ENCODE peak calls at places on chromosomes 1 and 21, in seven cellular contexts. T is LoVo; O is neural crest cell; U is HCT116; R is T1000; W is endodermal cell; X is activated T-helper 2 cell treated with anti-CD3 and anti-CD28 coated beads, Interferon-gamma antibody, Interleukin-2, Interleukin-4, amounts not matched to agents 10 μg/mL and 5 μg/mL and 100 μg/mL, durations not matched to agents 14 hours and 24 hours and 36 hours. P is an unnamed sample.
A peak's percentile ranks its signal among the peaks of the same experiment; 100 is the strongest.

GRCh38 chr1:8431028-8431427 is 113.1 kb downstream of the SLC45A1 start:
- DNase-seq in W (peak; percentile 66), R (no peak), X (no peak), T (no peak), O (no peak), U (no peak), P (no peak)

GRCh38 chr1:11617314-11617713 is 36.9 kb downstream of the FBXO2 start:
- DNase-seq in X (no peak), U (no peak), O (no peak), R (no peak), W (no peak), T (no peak), P (no peak)

GRCh38 chr21:31744162-31744800 is 12.4 kb upstream of the SCAF4 start:
- DNase-seq in W (no peak), X (no peak), T (peak; percentile 8), R (no peak), U (no peak), O (no peak), P (no peak)

GRCh38 chr1:1599030-1599916 is 662 bp downstream of the FNDC10 start:
- DNase-seq in W (peak; percentile 87), O (no peak), T (peak; percentile 40), X (peak; percentile 37), R (peak; percentile 24), U (no peak), P (peak; percentile 51)

GRCh38 chr21:40553781-40554180 is 293.2 kb downstream of the DSCAM start:
- DNase-seq in T (no peak), O (no peak), X (no peak), W (no peak), U (no peak), R (no peak), P (no peak)

GRCh38 chr1:242428403-242429190 is 95.9 kb downstream of the PLD5 start:
- DNase-seq in R (no peak), O (no peak), T (no peak), X (no peak), W (no peak), U (no peak), P (no peak)

GRCh38 chr1:247456914-247457638 is 828 bp downstream of the OR2B11 start:
- DNase-seq in X (no peak), O (no peak), T (no peak), U (no peak), R (no peak), W (no peak), P (no peak)

GRCh38 chr21:15174923-15175322 is 110.1 kb upstream of the NRIP1 start:
- DNase-seq in R (no peak), X (no peak), T (no peak), O (no peak), W (no peak), U (no peak), P (no peak)

GRCh38 chr21:46116846-46117585 is 19.1 kb downstream of the COL6A2 start:
- DNase-seq in O (no peak), T (no peak), W (peak; percentile 30), R (peak; percentile 34), U (no peak), X (no peak), P (no peak)